ENCODE peak calls at places on chromosome 2, in seven cellular contexts. One of them, this sample, is unnamed.

GRCh38 chr2:176283669-176284068 is 14.4 kb downstream of the MTX2 start:
- DNase-seq in HepG2: no peak
- DNase-seq in neuronal stem cell: no peak
- DNase-seq in fibroblast of lung: no peak
- DNase-seq in GM23248: no peak
- DNase-seq in DND-41: no peak
- DNase-seq in HCT116: no peak
- DNase-seq in this sample: no peak

GRCh38 chr2:56981554-56981953 is 797.8 kb downstream of the CCDC85A start:
- DNase-seq in DND-41: no peak
- DNase-seq in neuronal stem cell: no peak
- DNase-seq in fibroblast of lung: no peak
- DNase-seq in GM23248: peak; percentile 34
- DNase-seq in HCT116: no peak
- DNase-seq in HepG2: no peak
- DNase-seq in this sample: peak; percentile 2

GRCh38 chr2:71940695-71941094 is 207.0 kb downstream of the CYP26B1 start:
- DNase-seq in DND-41: no peak
- DNase-seq in HepG2: no peak
- DNase-seq in HCT116: no peak
- DNase-seq in GM23248: no peak
- DNase-seq in fibroblast of lung: no peak
- DNase-seq in neuronal stem cell: no peak
- DNase-seq in this sample: no peak

GRCh38 chr2:150097402-150097801 is 390.1 kb downstream of the RND3 start:
- DNase-seq in HepG2: no peak
- DNase-seq in DND-41: no peak
- DNase-seq in HCT116: no peak
- DNase-seq in fibroblast of lung: no peak
- DNase-seq in neuronal stem cell: no peak
- DNase-seq in GM23248: no peak
- DNase-seq in this sample: no peak

GRCh38 chr2:238949710-238950345 is 101.9 kb downstream of the TWIST2 start:
- DNase-seq in HCT116: no peak
- DNase-seq in GM23248: no peak
- DNase-seq in DND-41: no peak
- DNase-seq in neuronal stem cell: no peak
- DNase-seq in fibroblast of lung: no peak
- DNase-seq in HepG2: no peak
- DNase-seq in this sample: no peak

GRCh38 chr2:50491541-50492114 is 540.3 kb downstream of the NRXN1 start:
- DNase-seq in fibroblast of lung: peak; percentile 38
- DNase-seq in GM23248: peak; percentile 60
- DNase-seq in neuronal stem cell: peak; percentile 4
- DNase-seq in HCT116: peak; percentile 12
- DNase-seq in HepG2: peak; percentile 16
- DNase-seq in DND-41: peak; percentile 5
- DNase-seq in this sample: peak; percentile 14

GRCh38 chr2:12587729-12588522 is 128.8 kb upstream of the TRIB2 start:
- DNase-seq in HCT116: no peak
- DNase-seq in neuronal stem cell: no peak
- DNase-seq in DND-41: peak; percentile 10
- DNase-seq in HepG2: no peak
- DNase-seq in fibroblast of lung: peak; percentile 94
- DNase-seq in GM23248: peak; percentile 95
- DNase-seq in this sample: peak; percentile 90

GRCh38 chr2:25132296-25132630 is 36.1 kb downstream of the POMC start:
- DNase-seq in GM23248: no peak
- DNase-seq in neuronal stem cell: peak; percentile 58
- DNase-seq in HepG2: no peak
- DNase-seq in DND-41: no peak
- DNase-seq in HCT116: no peak
- DNase-seq in fibroblast of lung: no peak
- DNase-seq in this sample: no peak

GRCh38 chr2:209476367-209477191 is 52.7 kb downstream of the MAP2 start:
- DNase-seq in fibroblast of lung: peak; percentile 92
- DNase-seq in neuronal stem cell: no peak
- DNase-seq in DND-41: no peak
- DNase-seq in HepG2: no peak
- DNase-seq in GM23248: no peak
- DNase-seq in HCT116: no peak
- DNase-seq in this sample: no peak

GRCh38 chr2:219633276-219634065 is 6.0 kb downstream of the SLC4A3 start:
- DNase-seq in fibroblast of lung: no peak
- DNase-seq in HCT116: no peak
- DNase-seq in neuronal stem cell: no peak
- DNase-seq in GM23248: no peak
- DNase-seq in HepG2: no peak
- DNase-seq in DND-41: no peak
- DNase-seq in this sample: no peak

GRCh38 chr2:18742382-18742781 is 153.0 kb upstream of the NT5C1B start:
- DNase-seq in DND-41: no peak
- DNase-seq in fibroblast of lung: peak; percentile 47
- DNase-seq in GM23248: no peak
- DNase-seq in HepG2: no peak
- DNase-seq in neuronal stem cell: no peak
- DNase-seq in HCT116: no peak
- DNase-seq in this sample: no peak

GRCh38 chr2:209473930-209474419 is 50.1 kb downstream of the MAP2 start:
- DNase-seq in GM23248: peak; percentile 91
- DNase-seq in HepG2: peak; percentile 24
- DNase-seq in DND-41: peak; percentile 7
- DNase-seq in neuronal stem cell: no peak
- DNase-seq in HCT116: peak; percentile 68
- DNase-seq in fibroblast of lung: peak; percentile 94
- DNase-seq in this sample: peak; percentile 88

GRCh38 chr2:190553254-190553653 is 18.7 kb upstream of the NEMP2 start:
- DNase-seq in neuronal stem cell: no peak
- DNase-seq in HepG2: no peak
- DNase-seq in HCT116: no peak
- DNase-seq in DND-41: no peak
- DNase-seq in fibroblast of lung: no peak
- DNase-seq in GM23248: no peak
- DNase-seq in this sample: no peak

GRCh38 chr2:3114406-3115185 is 263.0 kb downstream of the EIPR1 start:
- DNase-seq in DND-41: no peak
- DNase-seq in HCT116: no peak
- DNase-seq in fibroblast of lung: no peak
- DNase-seq in GM23248: no peak
- DNase-seq in HepG2: no peak
- DNase-seq in neuronal stem cell: no peak
- DNase-seq in this sample: no peak
- H2AFZ ChIP-seq in DND-41: no peak overlapping the region
- H2AFZ ChIP-seq in HCT116: no peak overlapping the region
- H2AFZ ChIP-seq in fibroblast of lung: no peak overlapping the region
- H2AFZ ChIP-seq in GM23248: no peak overlapping the region
- H2AFZ ChIP-seq in HepG2: no peak overlapping the region
- H2AFZ ChIP-seq in neuronal stem cell: no peak overlapping the region
- H2AFZ ChIP-seq in this sample: no peak overlapping the region

GRCh38 chr2:99439989-99440388 is 49.8 kb downstream of the REV1 start:
- DNase-seq in fibroblast of lung: no peak
- DNase-seq in HCT116: no peak
- DNase-seq in HepG2: no peak
- DNase-seq in neuronal stem cell: no peak
- DNase-seq in GM23248: no peak
- DNase-seq in DND-41: no peak
- DNase-seq in this sample: no peak

GRCh38 chr2:99431587-99432275 is 58.1 kb downstream of the REV1 start:
- DNase-seq in HCT116: no peak
- DNase-seq in neuronal stem cell: no peak
- DNase-seq in DND-41: no peak
- DNase-seq in GM23248: no peak
- DNase-seq in fibroblast of lung: peak; percentile 85
- DNase-seq in HepG2: no peak
- DNase-seq in this sample: no peak

GRCh38 chr2:99442837-99443236 is 47.0 kb downstream of the REV1 start:
- DNase-seq in HCT116: no peak
- DNase-seq in DND-41: no peak
- DNase-seq in fibroblast of lung: peak; percentile 64
- DNase-seq in GM23248: peak; percentile 40
- DNase-seq in neuronal stem cell: no peak
- DNase-seq in HepG2: no peak
- DNase-seq in this sample: no peak

DNA sequence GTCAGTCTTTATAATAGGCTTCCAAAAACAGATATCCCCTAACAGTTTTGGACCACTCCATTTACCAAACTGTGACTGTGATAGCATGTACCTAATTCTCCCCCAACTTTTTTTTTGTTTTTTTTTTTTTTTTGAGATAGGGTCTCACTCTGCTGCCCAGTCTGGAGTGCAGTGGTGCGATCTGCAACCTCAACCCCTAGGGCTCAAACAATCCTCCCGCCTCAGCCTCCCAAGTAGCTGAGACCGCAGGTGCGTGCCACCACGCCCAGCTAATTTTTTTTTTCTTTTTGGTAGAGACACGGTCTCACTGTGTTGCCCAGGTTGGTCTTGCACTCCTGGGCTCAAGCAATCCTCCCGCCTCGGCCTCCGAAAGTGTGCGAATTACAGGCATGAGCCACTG is 52.9 kb downstream of the REV1 start:
- DNase-seq in fibroblast of lung: no peak
- DNase-seq in neuronal stem cell: no peak
- DNase-seq in DND-41: no peak
- DNase-seq in HCT116: no peak
- DNase-seq in HepG2: no peak
- DNase-seq in GM23248: no peak
- DNase-seq in this sample: no peak
- H3K4me2 ChIP-seq in fibroblast of lung: no peak overlapping the region
- H3K4me2 ChIP-seq in neuronal stem cell: no peak overlapping the region
- H3K4me2 ChIP-seq in DND-41: no peak overlapping the region
- H3K4me2 ChIP-seq in HCT116: no peak overlapping the region
- H3K4me2 ChIP-seq in HepG2: no peak overlapping the region
- H3K4me2 ChIP-seq in GM23248: no peak overlapping the region
- H3K4me2 ChIP-seq in this sample: no peak overlapping the region

DNA sequence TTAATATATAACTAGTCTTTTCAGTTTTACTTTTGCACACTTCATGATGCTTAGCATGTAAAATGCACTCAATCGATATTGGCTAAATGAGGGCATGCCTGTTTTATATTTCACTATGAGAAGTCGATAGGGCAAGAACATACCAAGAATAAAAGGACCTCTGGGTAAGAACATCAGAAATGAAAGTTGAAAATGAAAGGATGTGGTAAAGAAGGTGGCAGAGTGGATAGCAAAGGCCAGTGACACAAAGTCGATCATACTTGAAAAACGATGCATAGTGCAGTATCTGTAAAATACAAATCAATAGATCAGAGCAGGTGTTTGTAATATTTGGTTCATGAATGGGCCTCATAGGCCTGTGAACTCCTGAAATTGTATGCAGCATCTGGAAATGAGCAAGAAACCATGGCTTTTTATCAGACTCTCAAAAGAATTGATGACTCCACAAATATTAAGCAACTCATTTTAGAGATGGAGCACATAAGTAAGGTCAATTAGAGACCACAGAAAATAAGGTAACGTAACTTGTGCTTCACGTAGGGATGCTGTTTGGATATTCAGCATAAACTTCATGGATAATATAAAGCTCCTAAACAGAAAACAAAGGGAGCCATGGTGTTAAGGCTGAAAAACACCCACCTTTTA is 653.4 kb downstream of the NYAP2 start:
- DNase-seq in DND-41: no peak
- DNase-seq in GM23248: no peak
- DNase-seq in HepG2: no peak
- DNase-seq in HCT116: no peak
- DNase-seq in fibroblast of lung: no peak
- DNase-seq in neuronal stem cell: no peak
- DNase-seq in this sample: no peak
- H2AFZ ChIP-seq in DND-41: no peak overlapping the region
- H2AFZ ChIP-seq in GM23248: no peak overlapping the region
- H2AFZ ChIP-seq in HepG2: no peak overlapping the region
- H2AFZ ChIP-seq in HCT116: no peak overlapping the region
- H2AFZ ChIP-seq in fibroblast of lung: no peak overlapping the region
- H2AFZ ChIP-seq in neuronal stem cell: no peak overlapping the region
- H2AFZ ChIP-seq in this sample: peak overlapping the region; percentile 21

GRCh38 chr2:143528021-143528420 is 398.8 kb downstream of the ARHGAP15 start:
- DNase-seq in fibroblast of lung: no peak
- DNase-seq in HCT116: no peak
- DNase-seq in DND-41: no peak
- DNase-seq in HepG2: no peak
- DNase-seq in GM23248: no peak
- DNase-seq in neuronal stem cell: no peak
- DNase-seq in this sample: no peak
- H3K4me2 ChIP-seq in fibroblast of lung: no peak overlapping the region
- H3K4me2 ChIP-seq in HCT116: no peak overlapping the region
- H3K4me2 ChIP-seq in DND-41: no peak overlapping the region
- H3K4me2 ChIP-seq in HepG2: no peak overlapping the region
- H3K4me2 ChIP-seq in GM23248: no peak overlapping the region
- H3K4me2 ChIP-seq in neuronal stem cell: no peak overlapping the region
- H3K4me2 ChIP-seq in this sample: no peak overlapping the region